ENCODE peak calls at places on chromosomes 16 and 17, in ten cellular contexts. G is IMR-90, E is Peyer's patch, Q is adrenal gland, L is breast epithelium, I is prostate gland, B is transverse colon, Y is HepG2, O is heart left ventricle, X is ovary. K is an unnamed sample. For H3K4me1, the result is how much of the 10 kb centered on the place peaks cover.

GRCh38 chr17:38598536-38598935 is 7.2 kb downstream of the SRCIN1 start:
- DNase-seq in G (peak), E (no peak), Q (no peak), L (no peak), I (peak), B (peak), Y (peak), O (no peak), X (no peak), K (peak)

GRCh38 chr17:60130466-60130865 is 19.3 kb upstream of the CA4 start:
- DNase-seq in G (no peak), E (no peak), Q (no peak), L (no peak), I (no peak), B (no peak), Y (no peak), O (no peak), X (no peak), K (no peak)

GRCh38 chr16:48629531-48629930 is 19.6 kb upstream of the N4BP1 start:
- DNase-seq in G (no peak), E (no peak), Q (no peak), L (no peak), I (no peak), B (no peak), Y (no peak), O (no peak), X (no peak), K (peak)

GRCh38 chr17:62760059-62760887 is 47.8 kb downstream of the MARCHF10 start:
- DNase-seq in G (peak), E (no peak), Q (no peak), L (no peak), I (no peak), B (no peak), Y (no peak), O (no peak), X (no peak), K (no peak)

GRCh38 chr16:51569204-51569911 is 418.3 kb upstream of the SALL1 start:
- DNase-seq in G (no peak), E (no peak), Q (no peak), L (no peak), I (no peak), B (no peak), Y (no peak), O (no peak), X (no peak), K (no peak)

GRCh38 chr17:17180141-17180603 is 26.0 kb downstream of the PLD6 start:
- DNase-seq in G (no peak), E (no peak), Q (no peak), L (peak), I (peak), B (no peak), Y (no peak), O (peak), X (no peak), K (no peak)

GRCh38 chr17:63035271-63035670 is 69.2 kb downstream of the TANC2 start:
- DNase-seq in G (peak), E (no peak), Q (no peak), L (no peak), I (no peak), B (no peak), Y (no peak), O (no peak), X (no peak), K (no peak)

GRCh38 chr17:31738067-31738466 is 121.0 kb downstream of the COPRS start:
- DNase-seq in G (no peak), E (no peak), Q (no peak), L (no peak), I (peak), B (no peak), Y (no peak), O (no peak), X (no peak), K (no peak)

GRCh38 chr16:53159781-53160436 is 105.1 kb downstream of the CHD9 start:
- DNase-seq in G (peak), E (no peak), Q (no peak), L (no peak), I (no peak), B (no peak), Y (peak), O (no peak), X (peak), K (no peak)

GRCh38 chr17:73623247-73623646 is 21.0 kb downstream of the SDK2 start:
- DNase-seq in G (no peak), E (no peak), Q (no peak), L (no peak), I (no peak), B (no peak), Y (no peak), O (no peak), X (no peak), K (no peak)

GRCh38 chr16:48235556-48236136 is 8.5 kb upstream of the LONP2 start:
- DNase-seq in G (peak), E (no peak), Q (no peak), L (no peak), I (no peak), B (peak), Y (peak), O (no peak), X (no peak), K (no peak)

GRCh38 chr17:28737770-28738679 is 5.8 kb upstream of the TRAF4 start:
- DNase-seq in G (no peak), E (peak), Q (no peak), L (no peak), I (no peak), B (peak), Y (no peak), O (no peak), X (no peak), K (no peak)

GRCh38 chr16:1296688-1297412 is 12.6 kb upstream of the UBE2I start:
- DNase-seq in G (peak), E (peak), Q (peak), L (no peak), I (peak), B (peak), Y (peak), O (no peak), X (no peak), K (no peak)

GRCh38 chr16:3058173-3059030 is 7.0 kb upstream of the IL32 start:
- DNase-seq in G (no peak), E (peak), Q (peak), L (peak), I (peak), B (peak), Y (peak), O (peak), X (peak), K (peak)

GRCh38 chr17:65553646-65554567 is 7.5 kb downstream of the AXIN2 start:
- DNase-seq in G (peak), E (no peak), Q (no peak), L (no peak), I (no peak), B (no peak), Y (no peak), O (no peak), X (no peak), K (no peak)

GRCh38 chr16:53598513-53599266 is 95.7 kb upstream of the AKTIP start:
- DNase-seq in G (no peak), E (no peak), Q (no peak), L (no peak), I (no peak), B (no peak), Y (no peak), O (no peak), X (no peak), K (no peak)

GRCh38 chr16:81275795-81276194 is 37.3 kb downstream of the BCO1 start:
- DNase-seq in G (no peak), E (no peak), Q (no peak), L (no peak), I (no peak), B (peak), Y (no peak), O (no peak), X (no peak), K (no peak)

GRCh38 chr16:81276323-81276722 is 37.8 kb downstream of the BCO1 start:
- DNase-seq in G (no peak), E (no peak), Q (no peak), L (no peak), I (no peak), B (no peak), Y (no peak), O (no peak), X (no peak), K (no peak)

GRCh38 chr16:81278526-81278925 is 36.2 kb upstream of the GAN start:
- DNase-seq in G (no peak), E (no peak), Q (no peak), L (no peak), I (no peak), B (no peak), Y (no peak), O (no peak), X (no peak), K (no peak)

GRCh38 chr16:81279375-81279774 is 35.4 kb upstream of the GAN start:
- DNase-seq in G (peak), E (no peak), Q (no peak), L (no peak), I (no peak), B (no peak), Y (no peak), O (no peak), X (no peak), K (no peak)

DNA sequence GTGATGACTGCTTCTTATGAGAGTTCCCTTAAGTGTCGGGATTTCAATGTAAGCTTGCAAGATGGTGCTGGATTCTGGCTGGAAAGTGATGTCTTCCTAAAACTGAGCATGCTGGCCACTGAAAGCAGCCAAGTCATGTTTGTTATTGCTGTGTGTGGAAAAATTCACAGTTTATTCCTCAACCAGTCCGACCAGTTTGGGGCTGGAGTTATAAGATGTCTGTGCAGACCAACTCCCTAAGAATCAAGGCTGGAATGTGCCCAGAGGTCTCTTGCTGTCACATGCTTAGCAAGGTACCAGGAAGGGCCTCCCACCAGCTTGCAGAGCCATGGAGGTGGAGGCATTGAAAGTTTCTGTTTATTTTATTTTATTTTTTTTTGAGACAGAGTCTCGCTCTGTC is 37.1 kb upstream of the GAN start:
- DNase-seq in G (no peak), E (no peak), Q (no peak), L (peak), I (peak), B (peak), Y (no peak), O (no peak), X (no peak), K (no peak)
- H3K27ac ChIP-seq in G (no peak), E (no peak), Q (no peak), L (no peak), I (peak), B (peak), Y (no peak), O (no peak), X (no peak), K (no peak)

DNA sequence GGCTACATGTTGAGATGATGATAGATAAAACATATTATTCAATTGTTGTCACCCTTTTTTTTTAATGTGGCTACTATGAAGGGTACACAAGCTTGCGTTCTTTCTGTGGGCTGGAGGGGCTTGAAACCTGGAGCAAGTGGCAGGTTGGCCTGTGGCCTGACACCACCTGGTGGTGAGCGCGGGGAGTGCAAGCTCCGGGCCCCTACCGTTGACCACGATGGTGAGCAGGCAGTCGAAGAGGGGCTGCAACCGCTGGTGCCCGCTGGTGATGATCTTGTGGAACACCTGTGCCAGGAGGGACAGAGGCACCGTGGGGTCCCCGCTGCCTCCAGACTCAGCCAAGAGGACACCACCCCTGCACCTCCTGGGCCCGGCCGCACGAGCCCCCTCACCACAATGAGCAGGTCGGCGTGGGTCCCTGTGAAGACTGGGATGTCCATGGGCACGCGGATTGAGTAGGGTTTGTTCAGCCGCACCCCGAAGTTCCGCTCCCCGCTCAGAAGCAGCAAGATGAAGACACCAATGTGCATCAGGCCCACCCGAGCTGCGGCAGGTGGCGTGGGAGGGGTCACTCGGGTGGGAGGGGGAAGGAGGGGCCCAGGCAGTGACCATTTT is 14.5 kb downstream of the HID1 start:
- DNase-seq in G (peak), E (peak), Q (peak), L (peak), I (peak), B (peak), Y (peak), O (peak), X (peak), K (peak)
- TF ChIP-seq POLR2A in G (no peak), E (no peak), Q (no peak), L (no peak), I (no peak), B (no peak), Y (no peak), O (no peak), X (no peak), K (no peak)

GRCh38 chr17:75847595-75848522 is 3.7 kb upstream of the UNC13D start:
- DNase-seq in G (no peak), E (no peak), Q (no peak), L (no peak), I (no peak), B (no peak), Y (no peak), O (no peak), X (no peak), K (no peak)

GRCh38 chr17:75848523-75849303 is 4.5 kb upstream of the UNC13D start:
- DNase-seq in G (peak), E (peak), Q (peak), L (peak), I (peak), B (peak), Y (peak), O (peak), X (peak), K (peak)

GRCh38 chr17:75850928-75851692 is 4.0 kb downstream of the WBP2 start:
- DNase-seq in G (no peak), E (no peak), Q (no peak), L (no peak), I (no peak), B (no peak), Y (no peak), O (peak), X (no peak), K (no peak)

GRCh38 chr17:75849724-75850123 is 5.4 kb downstream of the WBP2 start:
- DNase-seq in G (no peak), E (no peak), Q (no peak), L (no peak), I (no peak), B (no peak), Y (no peak), O (no peak), X (no peak), K (no peak)

GRCh38 chr17:75849304-75849695 is 5.1 kb upstream of the UNC13D start:
- DNase-seq in G (no peak), E (no peak), Q (no peak), L (no peak), I (no peak), B (no peak), Y (no peak), O (no peak), X (no peak), K (no peak)
- H3K4me1 ChIP-seq in G (under half), E (under half), Q (under half), L (under half), I (under half), B (under half), Y (half or more), O (half or more), X (under half), K (half or more)

DNA sequence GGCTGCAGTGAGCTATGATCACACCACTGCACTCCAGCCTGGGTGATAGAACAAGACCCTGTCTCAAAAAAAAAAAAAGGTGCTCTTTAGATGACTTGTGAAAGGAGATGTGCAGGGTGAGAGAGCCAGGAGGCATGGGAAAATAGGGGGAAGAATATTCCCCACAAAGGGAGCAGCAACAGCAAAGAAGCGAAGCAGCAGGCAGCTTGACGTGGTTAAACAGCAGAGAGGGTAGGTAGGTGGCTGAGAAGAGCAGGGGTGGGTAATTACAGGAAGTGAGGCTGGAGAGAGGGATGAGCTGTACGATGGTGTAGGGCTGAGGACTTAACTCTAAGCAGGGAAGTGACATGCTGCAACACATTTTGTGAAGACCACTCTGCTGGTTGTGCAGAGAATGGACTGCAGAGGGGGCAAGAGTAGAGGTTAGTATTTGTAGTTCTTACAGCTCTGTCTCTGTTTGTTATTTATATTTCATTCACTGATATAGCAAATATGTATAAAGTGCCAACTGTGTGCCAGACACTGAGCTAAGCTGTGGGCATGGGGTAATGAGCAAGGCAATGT is 1.6 kb downstream of the HEATR3 start:
- DNase-seq in G (peak), E (no peak), Q (no peak), L (no peak), I (no peak), B (no peak), Y (peak), O (no peak), X (peak), K (no peak)
- H3K27ac ChIP-seq in G (no peak), E (no peak), Q (no peak), L (no peak), I (no peak), B (no peak), Y (peak), O (no peak), X (no peak), K (no peak)

DNA sequence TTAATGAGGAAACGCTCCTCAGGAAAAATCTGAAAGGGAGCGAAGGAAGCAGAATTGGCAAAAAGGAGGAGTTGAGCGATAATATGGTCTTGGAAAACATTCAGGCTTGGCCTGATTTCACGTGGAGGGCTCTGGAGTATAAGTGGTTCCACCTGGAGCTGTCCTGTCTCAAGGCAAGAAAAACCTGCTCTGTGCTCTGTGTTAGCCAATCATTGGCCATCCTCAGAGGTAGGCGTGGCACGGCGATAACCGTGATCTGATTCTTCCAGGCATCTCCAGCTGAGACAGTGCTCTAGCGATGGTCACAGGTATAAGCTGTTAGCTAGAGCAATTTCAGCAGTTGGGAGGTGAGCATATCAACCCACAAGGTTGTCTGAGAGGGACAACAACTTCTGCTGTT is 450.5 kb upstream of the MAF start:
- DNase-seq in G (no peak), E (no peak), Q (no peak), L (no peak), I (no peak), B (no peak), Y (no peak), O (no peak), X (peak), K (no peak)
- TF ChIP-seq POLR2A in G (no peak), E (no peak), Q (no peak), L (no peak), I (no peak), B (no peak), Y (no peak), O (no peak), X (no peak), K (no peak)

DNA sequence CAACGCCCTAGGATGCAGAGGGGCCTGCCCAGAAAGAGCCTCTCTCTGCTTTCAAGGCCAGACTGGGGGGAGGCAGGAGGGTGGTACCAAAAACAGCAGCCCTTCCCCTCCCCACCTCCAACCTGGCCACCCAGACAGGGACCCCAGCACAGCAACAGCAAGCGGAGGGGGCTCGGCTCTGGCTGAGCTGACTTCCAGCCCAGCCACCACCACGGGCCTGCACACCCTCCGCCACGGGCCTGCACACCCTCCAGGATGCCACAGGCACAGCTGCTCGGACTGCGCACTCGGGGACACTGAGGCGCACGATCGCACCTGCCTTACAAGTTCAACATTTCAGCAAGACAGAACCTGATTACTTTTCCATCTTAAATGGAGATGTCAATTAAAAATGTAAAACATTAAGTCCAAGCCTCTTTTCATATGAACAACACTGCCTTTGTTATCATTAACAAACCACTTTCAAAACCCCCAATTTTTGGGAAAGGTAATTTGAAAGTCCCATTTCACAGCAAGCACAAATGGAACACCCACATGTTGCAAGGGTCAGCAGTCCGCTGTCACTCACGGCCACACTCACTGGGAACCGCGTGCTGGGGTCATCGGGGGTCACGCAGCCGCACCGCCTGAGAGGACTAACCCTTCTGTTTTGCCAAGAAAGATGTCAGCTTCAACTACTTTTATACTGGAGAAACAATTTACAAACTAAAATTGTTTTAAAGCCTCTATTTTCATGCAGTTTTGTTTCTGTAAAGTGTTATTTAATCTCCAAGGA is 76.4 kb downstream of the ANKRD11 start:
- DNase-seq in G (no peak), E (no peak), Q (no peak), L (no peak), I (no peak), B (no peak), Y (no peak), O (peak), X (no peak), K (no peak)
- H3K4me1 ChIP-seq in G (under half), E (under half), Q (under half), L (under half), I (under half), B (under half), Y (half or more), O (half or more), X (under half), K (half or more)

GRCh38 chr17:7850118-7850504 is 4.8 kb upstream of the TMEM88 start:
- DNase-seq in G (no peak), E (no peak), Q (no peak), L (no peak), I (no peak), B (no peak), Y (no peak), O (no peak), X (no peak), K (no peak)
- H3K27ac ChIP-seq in G (no peak), E (no peak), Q (no peak), L (no peak), I (no peak), B (no peak), Y (no peak), O (no peak), X (no peak), K (no peak)

GRCh38 chr16:55809851-55810250 is 23.0 kb downstream of the CES1 start:
- DNase-seq in G (no peak), E (no peak), Q (no peak), L (no peak), I (no peak), B (no peak), Y (no peak), O (no peak), X (no peak), K (no peak)
- TF ChIP-seq POLR2A in G (no peak), E (no peak), Q (no peak), L (no peak), I (no peak), B (no peak), Y (no peak), O (no peak), X (no peak), K (no peak)

K was measured in upper lobe of left lung.